ENCODE peak calls at places on chromosomes 3 and 15, in nine cellular contexts. B is neuronal stem cell, H is upper lobe of right lung, Y is neural progenitor cell, S is transverse colon, U is ovary, I is right cardiac atrium, N is pancreas, R is mammary epithelial cell. F is an unnamed sample. For H3K4me1, the result is how much of the 10 kb centered on the place peaks cover.

GRCh38 chr3:194305356-194306108 is 45.6 kb downstream of the CPN2 start:
- DNase-seq in H (peak), N (no peak), B (no peak), U (no peak), Y (no peak), I (no peak), R (no peak), S (no peak), F (no peak)

GRCh38 chr3:171092467-171092911 is 66.0 kb upstream of the SLC2A2 start:
- DNase-seq in Y (no peak), I (no peak), B (no peak), U (no peak), S (no peak), R (no peak), N (no peak), H (no peak), F (no peak)

GRCh38 chr3:25885544-25885943 is 95.7 kb downstream of the OXSM start:
- DNase-seq in R (peak), H (no peak), I (no peak), U (no peak), Y (no peak), N (no peak), B (no peak), S (no peak), F (no peak)

GRCh38 chr15:91940466-91941381 is 87.2 kb downstream of the SLCO3A1 start:
- DNase-seq in B (no peak), N (no peak), Y (no peak), H (peak), S (no peak), U (no peak), I (no peak), R (peak), F (no peak)

GRCh38 chr3:175431396-175431795 is 572.3 kb downstream of the NAALADL2 start:
- DNase-seq in I (no peak), N (no peak), U (no peak), R (peak), Y (peak), S (peak), H (no peak), B (no peak), F (no peak)

GRCh38 chr3:150385296-150386242 is 22.5 kb upstream of the TSC22D2 start:
- DNase-seq in I (no peak), U (no peak), N (no peak), H (no peak), Y (no peak), R (no peak), B (no peak), S (no peak), F (no peak)

GRCh38 chr15:29998017-29998416 is 84.7 kb upstream of the GOLGA8J start:
- DNase-seq in I (no peak), R (no peak), S (no peak), N (no peak), H (no peak), Y (no peak), B (no peak), U (no peak), F (no peak)

GRCh38 chr3:88195951-88196434 is 46.2 kb downstream of the C3orf38 start:
- DNase-seq in H (no peak), B (no peak), S (no peak), Y (no peak), R (no peak), N (no peak), I (no peak), U (no peak), F (no peak)

GRCh38 chr3:69051796-69052566 is at the start of gene TMF1:
- DNase-seq in H (peak), Y (peak), S (peak), N (peak), U (peak), B (peak), I (peak), R (peak), F (peak)

GRCh38 chr3:143433787-143434378 is 314.3 kb downstream of the CHST2 start:
- DNase-seq in S (no peak), N (no peak), B (no peak), I (no peak), H (no peak), R (no peak), U (no peak), Y (peak), F (no peak)

GRCh38 chr3:105813710-105814109 is 55.1 kb downstream of the CBLB start:
- DNase-seq in H (no peak), S (no peak), I (no peak), B (no peak), N (no peak), U (no peak), Y (no peak), R (no peak), F (no peak)

GRCh38 chr15:71564217-71564616 is 246.1 kb upstream of the NR2E3 start:
- DNase-seq in S (no peak), H (no peak), B (no peak), U (no peak), N (no peak), I (no peak), R (peak), Y (no peak), F (no peak)

GRCh38 chr3:191737742-191738141 is 276.8 kb downstream of the PYDC2 start:
- DNase-seq in N (no peak), R (no peak), S (no peak), H (no peak), Y (no peak), U (no peak), B (no peak), I (no peak), F (no peak)

GRCh38 chr3:99551520-99551919 is 86.9 kb upstream of the COL8A1 start:
- DNase-seq in B (no peak), S (no peak), N (no peak), I (no peak), Y (peak), R (no peak), U (no peak), H (no peak), F (no peak)

GRCh38 chr15:101534376-101534970 is 45.0 kb upstream of the PCSK6 start:
- DNase-seq in R (no peak), H (no peak), S (no peak), I (no peak), B (no peak), U (no peak), N (no peak), Y (peak), F (no peak)

GRCh38 chr3:66106788-66107187 is 68.1 kb upstream of the MAGI1 start:
- DNase-seq in B (no peak), S (no peak), U (no peak), Y (no peak), R (no peak), H (no peak), N (no peak), I (no peak), F (no peak)

GRCh38 chr15:55902975-55903374 is 90.4 kb downstream of the NEDD4 start:
- DNase-seq in N (no peak), U (no peak), S (no peak), H (no peak), Y (no peak), R (no peak), B (no peak), I (no peak), F (no peak)

GRCh38 chr3:144942093-144942492 is 970.5 kb downstream of the DIPK2A start:
- DNase-seq in H (no peak), I (no peak), B (no peak), S (no peak), Y (no peak), U (no peak), R (peak), N (no peak), F (no peak)

GRCh38 chr3:144947895-144948294 is 976.3 kb downstream of the DIPK2A start:
- DNase-seq in I (no peak), S (no peak), H (no peak), R (no peak), N (no peak), Y (no peak), B (no peak), U (no peak), F (no peak)

DNA sequence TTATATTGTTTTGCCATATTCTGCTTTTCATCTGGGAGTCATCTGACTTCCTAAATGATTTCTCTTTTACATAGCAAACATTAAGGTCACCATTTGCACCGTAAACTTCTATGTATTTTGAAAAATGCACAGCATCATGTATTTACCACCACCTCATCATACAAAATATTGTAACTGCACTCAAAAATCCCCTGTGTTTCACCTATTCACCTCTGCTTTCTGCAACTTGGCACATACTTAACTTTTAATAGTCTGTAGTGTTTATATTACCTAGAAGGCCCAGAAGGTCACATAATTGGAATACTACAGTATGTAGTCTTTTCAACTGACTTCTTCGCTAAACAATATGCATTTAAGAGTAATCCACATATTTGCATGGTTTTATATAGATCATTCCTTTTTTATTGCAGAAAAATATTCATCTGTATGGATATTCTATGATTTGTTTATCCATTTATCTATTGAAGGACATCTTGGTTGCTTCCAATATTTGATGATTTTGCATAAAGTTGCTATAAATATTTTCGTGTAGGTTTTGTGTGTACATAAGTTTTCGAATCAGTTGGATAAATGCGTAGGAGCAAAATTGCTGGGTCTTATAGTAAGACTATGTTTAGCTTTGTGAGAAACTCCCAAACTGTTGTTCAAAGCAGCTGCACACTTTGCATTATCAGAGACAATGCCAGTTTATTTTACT is 971.0 kb downstream of the DIPK2A start:
- DNase-seq in U (no peak), Y (no peak), R (no peak), B (no peak), I (no peak), S (no peak), H (no peak), N (no peak), F (no peak)
- H3K4me1 ChIP-seq in U (under half), Y (under half), R (under half), B (under half), I (under half), S (under half), H (under half), N (under half), F (under half)

DNA sequence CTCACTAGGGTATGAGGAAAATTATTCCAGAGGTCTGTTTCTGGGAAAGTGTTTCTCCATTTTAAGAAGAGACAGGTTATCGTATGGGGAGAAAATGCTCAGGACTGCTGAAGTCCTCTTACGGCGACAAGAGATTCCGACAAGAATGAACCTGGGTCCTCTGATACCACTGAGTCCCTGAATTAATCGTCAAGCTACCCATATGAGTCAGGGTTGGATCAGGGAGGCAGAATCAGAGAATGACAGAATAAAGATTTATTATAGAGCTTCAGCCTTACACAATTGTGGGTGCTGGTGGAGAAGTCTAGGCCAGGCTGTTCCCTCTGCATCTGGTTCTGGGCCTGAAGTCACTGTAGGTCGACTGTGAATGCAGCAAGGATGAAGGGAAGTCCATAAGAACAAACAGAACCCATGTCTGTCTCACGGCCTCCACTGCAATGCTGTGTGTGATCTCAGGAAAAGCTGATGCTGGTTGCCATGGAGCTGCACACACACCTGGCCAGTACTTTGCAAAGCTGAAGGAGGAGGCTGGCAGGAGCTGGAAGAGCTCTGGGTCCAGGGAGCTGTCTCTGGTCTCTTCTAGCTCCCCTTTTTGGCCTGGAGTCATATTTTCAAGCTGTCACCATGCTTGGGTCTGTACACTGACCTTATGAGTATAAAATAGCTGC is 83.9 kb downstream of the HHLA2 start:
- DNase-seq in H (no peak), S (no peak), B (no peak), I (no peak), N (no peak), R (no peak), Y (no peak), U (no peak), F (no peak)
- H3K4me1 ChIP-seq in H (under half), S (under half), B (under half), I (under half), N (under half), R (under half), Y (under half), U (under half), F (under half)

GRCh38 chr15:94286581-94286980 is 55.2 kb downstream of the MCTP2 start:
- DNase-seq in B (no peak), N (no peak), H (no peak), S (no peak), Y (no peak), I (no peak), R (no peak), U (no peak), F (no peak)
- H3K4me1 ChIP-seq in B (under half), N (under half), H (under half), S (under half), Y (under half), I (under half), R (under half), U (under half), F (under half)

GRCh38 chr3:15324335-15324734 is 8.1 kb downstream of the SH3BP5 start:
- DNase-seq in B (no peak), I (peak), S (no peak), U (no peak), H (no peak), R (no peak), N (peak), Y (no peak), F (no peak)

GRCh38 chr3:15326037-15326436 is 6.3 kb downstream of the SH3BP5 start:
- DNase-seq in S (no peak), N (no peak), R (no peak), U (no peak), B (no peak), I (peak), Y (no peak), H (no peak), F (no peak)

GRCh38 chr3:15319575-15319974 is 12.8 kb downstream of the SH3BP5 start:
- DNase-seq in Y (no peak), S (no peak), B (no peak), U (peak), R (peak), N (no peak), I (peak), H (no peak), F (no peak)

GRCh38 chr3:15325228-15325627 is 7.2 kb downstream of the SH3BP5 start:
- DNase-seq in I (peak), S (no peak), R (peak), U (peak), N (no peak), Y (peak), H (no peak), B (no peak), F (no peak)

GRCh38 chr3:15323063-15323462 is 9.3 kb downstream of the SH3BP5 start:
- DNase-seq in S (no peak), U (no peak), N (no peak), Y (no peak), H (no peak), R (no peak), I (peak), B (no peak), F (no peak)
- H3K4me1 ChIP-seq in S (under half), U (under half), N (under half), Y (under half), H (half or more), R (under half), I (under half), B (under half), F (half or more)

F was measured in CD4-positive, alpha-beta memory T cell.